ENCODE peak calls at places on chromosomes 11 and 22, in six cellular contexts. R is H1, Y is HepG2, L is GM12892, X is GM12878, U is K562. J is an unnamed sample.

GRCh38 chr11:70796601-70797000 is 398.3 kb downstream of the CTTN start:
- DNase-seq in R (peak), U (peak), X (no peak), Y (no peak), L (no peak), J (no peak)

GRCh38 chr11:115999437-115999836 is 495.2 kb upstream of the CADM1 start:
- DNase-seq in Y (no peak), U (no peak), L (no peak), R (no peak), X (no peak), J (no peak)

GRCh38 chr11:99522467-99523173 is 501.9 kb downstream of the CNTN5 start:
- DNase-seq in U (no peak), L (no peak), Y (no peak), X (no peak), R (no peak), J (no peak)

GRCh38 chr22:33723915-33724314 is 196.4 kb downstream of the LARGE1 start:
- DNase-seq in X (no peak), U (no peak), L (no peak), Y (no peak), R (no peak), J (no peak)

GRCh38 chr11:8083871-8084281 is 2.9 kb downstream of the TUB start:
- DNase-seq in L (no peak), X (no peak), U (no peak), Y (no peak), R (no peak), J (no peak)

GRCh38 chr11:17350455-17351170 is 987 bp upstream of the NCR3LG1 start:
- DNase-seq in L (no peak), Y (no peak), X (no peak), R (no peak), U (no peak), J (no peak)

GRCh38 chr11:37371346-37371970 is 773.4 kb upstream of the RAG2 start:
- DNase-seq in R (no peak), Y (no peak), X (no peak), L (no peak), U (no peak), J (no peak)

GRCh38 chr22:39560127-39560526 is 10.4 kb upstream of the CACNA1I start:
- DNase-seq in L (no peak), U (no peak), Y (no peak), R (no peak), X (no peak), J (no peak)

GRCh38 chr22:44786610-44787009 is 34.2 kb downstream of the ARHGAP8 start:
- DNase-seq in Y (no peak), L (no peak), R (no peak), U (no peak), X (no peak), J (no peak)

GRCh38 chr11:10909141-10909883 is 51.5 kb upstream of the ZBED5 start:
- DNase-seq in X (no peak), Y (no peak), L (no peak), U (no peak), R (no peak), J (no peak)

GRCh38 chr11:80586464-80586863 is 1145.6 kb upstream of the TENM4 start:
- DNase-seq in Y (no peak), X (no peak), L (no peak), U (no peak), R (no peak), J (no peak)

GRCh38 chr22:35023692-35024363 is 42.1 kb upstream of the ISX start:
- DNase-seq in R (peak), U (peak), L (peak), Y (no peak), X (no peak), J (peak)

GRCh38 chr11:104918113-104918824 is 20.0 kb upstream of the CASP12 start:
- DNase-seq in L (no peak), X (no peak), R (no peak), Y (no peak), U (no peak), J (no peak)

GRCh38 chr22:30187726-30188407 is 58.7 kb downstream of the LIF start:
- DNase-seq in R (no peak), Y (no peak), U (no peak), X (no peak), L (no peak), J (no peak)

GRCh38 chr11:85759915-85760314 is 51.0 kb downstream of the SYTL2 start:
- DNase-seq in Y (no peak), R (no peak), U (no peak), X (no peak), L (no peak), J (no peak)

GRCh38 chr22:36351921-36352774 is 35.6 kb downstream of the MYH9 start:
- DNase-seq in U (no peak), L (no peak), X (no peak), R (no peak), Y (peak), J (no peak)

GRCh38 chr11:45930031-45930794 is 7.8 kb downstream of the LARGE2 start:
- DNase-seq in R (no peak), L (peak), X (peak), Y (no peak), U (no peak), J (peak)
- TF ChIP-seq POLR2AphosphoS5 in R (no peak), L (peak), X (peak), Y (no peak), U (no peak), J (peak)

GRCh38 chr22:37904572-37905533 is 1.2 kb upstream of the MICALL1 start:
- DNase-seq in R (peak), X (no peak), L (no peak), U (peak), Y (peak), J (no peak)
- TF ChIP-seq POLR2A in R (no peak), X (no peak), L (no peak), U (peak), Y (no peak), J (no peak)

DNA sequence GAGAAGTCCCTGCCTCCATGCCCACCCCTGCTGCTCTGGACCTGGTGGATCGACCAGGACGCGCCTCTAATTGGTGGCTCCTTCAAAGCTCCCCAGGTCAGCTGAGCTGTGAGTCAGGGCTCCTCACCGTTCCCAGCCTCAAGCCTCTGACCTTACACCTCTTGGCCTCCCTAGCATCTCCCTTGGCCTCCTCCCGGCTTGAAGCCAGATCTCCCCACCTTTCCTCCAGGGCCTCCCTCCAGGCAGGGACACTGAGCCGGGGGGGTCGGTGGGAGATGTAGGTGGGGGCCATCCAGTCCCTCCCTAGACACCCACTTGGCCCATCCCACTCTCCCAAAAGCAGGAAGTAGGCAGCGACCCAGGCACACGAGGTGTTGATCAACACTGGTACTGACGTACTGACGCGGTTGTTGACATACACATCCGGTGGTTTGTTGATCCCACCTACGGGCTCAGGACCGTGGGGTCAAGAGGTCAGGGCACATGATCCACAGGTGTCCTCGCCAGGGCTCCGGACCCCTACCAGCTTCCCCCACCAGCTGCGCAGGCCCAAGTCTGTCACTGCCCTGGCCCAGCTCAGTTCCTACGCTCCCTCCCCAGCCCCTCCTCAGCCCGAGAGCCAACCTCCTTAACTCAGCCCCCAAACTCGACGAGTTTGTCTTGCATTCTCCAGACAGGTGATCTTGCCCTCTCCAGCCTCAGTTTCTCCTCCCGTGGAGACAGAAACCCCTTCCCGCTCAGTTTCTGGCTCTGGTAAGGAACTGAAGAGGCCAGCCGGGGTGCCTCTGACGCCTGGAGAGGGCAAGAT is 765 bp downstream of the ATG2A start:
- DNase-seq in L (peak), U (peak), R (no peak), Y (peak), X (no peak), J (peak)
- TF ChIP-seq TAF1 in L (no peak), U (no peak), R (peak), Y (no peak), X (no peak), J (no peak)

GRCh38 chr22:17104336-17104935 is 16.7 kb downstream of the TMEM121B start:
- DNase-seq in U (no peak), Y (no peak), X (no peak), L (no peak), R (no peak), J (no peak)
- TF ChIP-seq POLR2AphosphoS5 in U (no peak), Y (no peak), X (no peak), L (no peak), R (no peak), J (no peak)

GRCh38 chr11:43358670-43359431 is at the start of gene TTC17:
- DNase-seq in U (peak), Y (peak), X (peak), R (peak), L (peak), J (peak)
- TF ChIP-seq POLR2A in U (peak), Y (peak), X (peak), R (peak), L (peak), J (peak)

DNA sequence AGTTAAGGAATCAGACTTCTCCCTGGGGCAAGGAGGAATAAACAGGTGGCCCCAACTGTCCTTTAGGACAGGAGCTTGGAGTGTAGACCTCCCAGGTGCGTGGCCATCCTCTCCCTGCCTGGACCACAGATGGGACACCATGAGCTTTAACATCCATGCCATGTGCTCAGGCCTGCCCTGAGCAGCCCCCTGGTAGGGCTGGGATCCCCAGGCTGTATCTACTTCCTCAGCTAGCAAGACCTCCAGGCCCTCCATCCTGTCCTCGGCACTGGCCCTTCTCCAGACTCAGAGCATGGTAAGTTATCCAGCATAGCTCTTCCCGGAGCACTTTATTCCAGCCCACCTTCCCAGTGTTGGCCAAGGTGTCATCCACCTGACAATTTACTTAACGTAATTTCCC is 5.7 kb downstream of the CD6 start:
- DNase-seq in R (no peak), X (no peak), U (no peak), L (no peak), Y (no peak), J (no peak)
- TF ChIP-seq TAF1 in R (no peak), X (no peak), U (no peak), L (no peak), Y (no peak), J (no peak)

DNA sequence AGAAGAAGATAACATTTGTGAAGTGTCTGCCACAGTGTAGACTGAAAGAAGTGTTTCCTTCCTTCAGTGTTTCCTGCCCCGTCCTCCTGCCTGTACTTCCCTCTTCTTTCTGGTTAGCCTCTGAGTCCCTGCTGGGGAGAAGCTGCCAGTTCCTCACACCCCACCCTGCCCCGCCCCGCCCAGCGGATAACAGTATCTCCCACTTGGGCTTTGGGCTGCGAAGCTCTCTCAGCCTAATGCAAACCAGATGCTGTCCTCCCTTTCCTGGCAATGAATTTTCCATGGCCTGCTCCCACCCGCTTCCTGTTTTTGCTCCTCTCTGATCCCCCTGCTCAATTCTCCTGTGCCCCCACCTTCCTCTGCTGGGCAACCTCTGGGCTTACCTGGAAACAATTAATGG is 5.2 kb upstream of the RAB3IL1 start:
- DNase-seq in R (peak), X (no peak), L (no peak), U (peak), Y (no peak), J (no peak)
- TF ChIP-seq POLR2AphosphoS5 in R (no peak), X (no peak), L (no peak), U (no peak), Y (no peak), J (no peak)

GRCh38 chr22:41688365-41689211 is at the start of gene SNU13:
- DNase-seq in R (peak), L (peak), X (peak), Y (peak), U (peak), J (peak)
- TF ChIP-seq POLR2A in R (peak), L (peak), X (peak), Y (peak), U (peak), J (peak)

GRCh38 chr22:47128216-47129215 is 366.1 kb downstream of the TBC1D22A start:
- DNase-seq in X (peak), L (no peak), U (no peak), R (no peak), Y (no peak), J (no peak)
- TF ChIP-seq TAF1 in X (no peak), L (no peak), U (no peak), R (no peak), Y (no peak), J (no peak)